ENCODE peak calls at places on chromosomes 6 and 20, in four cellular contexts. Q is right lobe of liver, P is ovary, B is PC-9. Z is an unnamed sample. For H3K27me3, the result is how much of the 10 kb centered on the place peaks cover.

GRCh38 chr6:1390805-1391511 is 1.6 kb downstream of the FOXF2 start:
- DNase-seq in Q (no peak), P (no peak), B (no peak), Z (peak)

GRCh38 chr20:44969320-44969879 is 3.1 kb downstream of the STK4 start:
- DNase-seq in Q (no peak), P (no peak), B (no peak), Z (no peak)

GRCh38 chr6:149990672-149991402 is 27.1 kb downstream of the ULBP1 start:
- DNase-seq in Q (no peak), P (no peak), B (no peak), Z (peak)

GRCh38 chr20:61896058-61896961 is 169.4 kb downstream of the TAF4 start:
- DNase-seq in Q (no peak), P (peak), B (peak), Z (peak)

GRCh38 chr6:159608961-159609673 is 83.9 kb downstream of the SOD2 start:
- DNase-seq in Q (no peak), P (no peak), B (no peak), Z (no peak)

GRCh38 chr6:157510329-157511188 is 129.6 kb downstream of the ZDHHC14 start:
- DNase-seq in Q (no peak), P (no peak), B (no peak), Z (no peak)

GRCh38 chr6:169071394-169071793 is 182.3 kb downstream of the THBS2 start:
- DNase-seq in Q (no peak), P (no peak), B (no peak), Z (no peak)

GRCh38 chr6:37684801-37685200 is 12.9 kb downstream of the MDGA1 start:
- DNase-seq in Q (no peak), P (no peak), B (no peak), Z (no peak)

GRCh38 chr6:26271640-26272090 is 93.3 kb upstream of the BTN3A2 start:
- DNase-seq in Q (no peak), P (no peak), B (no peak), Z (no peak)

GRCh38 chr20:48656661-48657211 is 171.1 kb downstream of the PREX1 start:
- DNase-seq in Q (no peak), P (no peak), B (peak), Z (no peak)

GRCh38 chr20:35305682-35306556 is 13.7 kb upstream of the FAM83C start:
- DNase-seq in Q (no peak), P (no peak), B (peak), Z (peak)

GRCh38 chr20:25230177-25230831 is 17.6 kb upstream of the PYGB start:
- DNase-seq in Q (no peak), P (no peak), B (no peak), Z (peak)

GRCh38 chr20:41654884-41655283 is 36.7 kb upstream of the CHD6 start:
- DNase-seq in Q (no peak), P (no peak), B (no peak), Z (peak)
- H3K27ac ChIP-seq in Q (no peak), P (no peak), B (no peak), Z (no peak)

GRCh38 chr6:33944686-33945411 is 141.0 kb upstream of the MLN start:
- DNase-seq in Q (no peak), P (no peak), B (no peak), Z (no peak)
- H3K27me3 ChIP-seq in Q (under half), P (under half), B (half or more), Z (under half)

DNA sequence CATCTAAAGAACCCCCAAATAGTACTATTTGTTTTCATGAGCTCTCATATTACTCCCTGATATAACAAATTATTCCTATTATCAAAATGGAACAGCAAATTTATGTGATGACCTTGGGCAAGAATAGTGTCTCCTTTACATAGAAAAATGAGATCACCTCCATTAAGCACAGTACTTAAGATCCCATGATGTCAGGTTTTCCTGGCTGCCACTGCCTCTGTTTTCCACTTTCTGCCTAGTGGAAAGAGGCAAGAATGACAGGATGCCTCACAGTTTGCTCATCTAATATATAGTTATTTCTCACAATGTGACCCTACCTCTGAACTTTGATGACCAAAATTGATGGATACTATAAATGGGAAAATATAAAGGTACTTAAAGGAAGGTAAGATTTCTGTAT is 260.1 kb upstream of the SGK1 start:
- DNase-seq in Q (no peak), P (no peak), B (no peak), Z (peak)
- TF ChIP-seq CTCF in Q (no peak), P (no peak), B (no peak), Z (no peak)

GRCh38 chr6:124478906-124479305 is 483.3 kb upstream of the RNF217 start:
- DNase-seq in Q (no peak), P (no peak), B (no peak), Z (no peak)
- H3K27ac ChIP-seq in Q (no peak), P (no peak), B (no peak), Z (no peak)

GRCh38 chr20:723756-724155 is 44.5 kb downstream of the SLC52A3 start:
- DNase-seq in Q (no peak), P (no peak), B (no peak), Z (no peak)
- H3K27me3 ChIP-seq in Q (under half), P (under half), B (half or more), Z (under half)

DNA sequence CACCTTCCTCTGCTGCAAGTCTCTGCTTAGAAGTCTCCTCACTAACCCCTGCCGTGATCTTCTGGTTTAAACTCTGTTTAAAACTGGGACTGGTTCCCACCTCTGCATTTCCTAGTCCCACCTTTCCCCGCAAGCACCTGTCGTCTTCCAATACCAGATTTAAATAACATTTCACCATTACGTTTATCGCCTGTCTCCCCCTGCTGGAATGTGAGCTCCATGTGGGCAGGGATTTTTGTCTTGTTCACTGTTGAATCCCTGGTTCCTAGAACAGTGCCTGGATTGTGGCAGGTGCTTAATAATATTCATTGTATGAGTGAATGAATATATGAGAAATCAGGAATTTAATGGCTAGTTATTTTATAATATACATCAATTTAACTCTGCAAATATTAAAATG is 2.7 kb downstream of the GUCA1A start:
- DNase-seq in Q (no peak), P (no peak), B (no peak), Z (no peak)
- TF ChIP-seq CTCF in Q (no peak), P (no peak), B (peak), Z (peak)

GRCh38 chr6:35219683-35220326 is 6.0 kb downstream of the SCUBE3 start:
- DNase-seq in Q (no peak), P (no peak), B (no peak), Z (no peak)
- H3K27ac ChIP-seq in Q (no peak), P (no peak), B (no peak), Z (peak)

DNA sequence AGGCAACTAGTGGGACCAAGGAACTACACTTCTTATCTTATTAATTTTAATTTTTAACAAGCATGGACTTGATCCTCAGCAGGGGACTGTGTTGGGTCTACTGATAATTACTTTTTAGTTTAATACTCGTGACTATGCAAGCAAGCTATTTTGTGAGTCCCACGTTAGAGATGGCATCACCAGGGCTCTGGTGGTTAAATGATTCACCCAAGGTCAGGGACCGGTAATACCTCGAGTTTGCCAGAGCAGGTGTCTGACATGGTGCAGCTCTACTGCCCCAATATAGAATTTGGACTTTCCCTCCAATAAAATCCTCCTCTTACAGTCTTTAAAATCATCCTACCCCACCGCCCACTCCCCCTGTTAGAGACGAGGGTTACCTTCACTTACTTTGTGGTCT is 98.6 kb upstream of the RIN2 start:
- DNase-seq in Q (no peak), P (no peak), B (no peak), Z (no peak)
- H3K27me3 ChIP-seq in Q (under half), P (under half), B (half or more), Z (under half)

GRCh38 chr6:132259070-132259469 is 142.2 kb downstream of the MOXD1 start:
- DNase-seq in Q (no peak), P (no peak), B (no peak), Z (no peak)
- TF ChIP-seq CTCF in Q (no peak), P (no peak), B (peak), Z (peak)

DNA sequence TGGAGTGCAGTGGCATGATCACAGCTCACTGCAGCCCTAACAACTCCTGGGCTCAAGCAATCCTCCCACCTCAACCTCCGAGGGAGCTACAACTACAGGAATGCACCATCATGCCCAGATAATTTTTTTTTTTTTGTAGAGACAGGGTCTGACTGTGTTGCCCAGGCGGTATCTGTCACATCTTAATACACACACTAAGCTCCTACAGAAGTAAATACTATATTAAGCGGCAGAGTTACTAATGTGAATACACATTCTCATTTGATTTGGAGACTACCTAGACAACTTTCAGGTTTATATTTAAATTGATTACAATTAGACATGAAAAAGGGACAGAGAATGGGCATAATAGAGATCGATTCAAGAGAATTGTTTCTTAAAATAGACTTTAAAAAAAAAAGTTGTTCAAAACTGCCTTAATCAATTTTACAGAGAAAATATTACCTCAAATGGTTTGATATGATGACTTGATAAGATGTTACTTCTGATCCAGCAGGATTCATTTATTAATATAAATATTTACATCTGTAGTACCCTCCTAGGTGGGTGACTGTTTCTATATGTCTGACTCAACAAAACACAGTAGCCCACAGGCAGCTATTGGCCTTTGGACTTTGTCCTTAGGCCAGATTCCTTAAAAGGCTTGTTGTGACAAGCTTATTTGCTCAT is 7.1 kb upstream of the LOC128125822 start:
- DNase-seq in Q (no peak), P (no peak), B (no peak), Z (no peak)
- H3K27ac ChIP-seq in Q (peak), P (no peak), B (no peak), Z (no peak)

Z was measured in cardiac muscle cell.